ENCODE peak calls at places on chromosome 1, in eight cellular contexts. C is IMR-90; V is substantia nigra; R is AG10803; B is stimulated activated CD8-positive, alpha-beta memory T cell treated with anti-CD3 and anti-CD28 coated beads, Interleukin-2, amount 100 ng/mL, for 1 hour; D is M059J; T is NCI-H2171 treated with DMSO at 0.1 percent for 48 hours; G is hypothalamus. E is an unnamed sample.

GRCh38 chr1:79124756-79125155 is 118.2 kb upstream of the ADGRL4 start:
- DNase-seq in C (peak), V (no peak), R (no peak), B (no peak), D (peak), T (no peak), G (no peak), E (no peak)

GRCh38 chr1:184362876-184363275 is 24.0 kb upstream of the C1orf21 start:
- DNase-seq in C (peak), V (no peak), R (peak), B (no peak), D (peak), T (no peak), G (no peak), E (no peak)

GRCh38 chr1:158145173-158145719 is 35.4 kb upstream of the CD1D start:
- DNase-seq in C (peak), V (peak), R (peak), B (no peak), D (peak), T (no peak), G (peak), E (no peak)

GRCh38 chr1:6268431-6268830 is 7.5 kb upstream of the GPR153 start:
- DNase-seq in C (no peak), V (no peak), R (no peak), B (no peak), D (no peak), T (no peak), G (no peak), E (no peak)

GRCh38 chr1:54559771-54560231 is 11.8 kb downstream of the ACOT11 start:
- DNase-seq in C (no peak), V (no peak), R (no peak), B (no peak), D (no peak), T (peak), G (peak), E (no peak)

GRCh38 chr1:197909346-197909745 is 6.9 kb downstream of the C1orf53 start:
- DNase-seq in C (no peak), V (no peak), R (no peak), B (no peak), D (no peak), T (no peak), G (no peak), E (no peak)

GRCh38 chr1:2525896-2526823 is at the start of gene PANK4:
- DNase-seq in C (peak), V (peak), R (peak), B (peak), D (peak), T (peak), G (peak), E (peak)

GRCh38 chr1:231781887-231782286 is 155.3 kb downstream of the DISC1 start:
- DNase-seq in C (no peak), V (no peak), R (no peak), B (no peak), D (peak), T (no peak), G (no peak), E (no peak)

GRCh38 chr1:6770727-6771567 is 14.3 kb upstream of the CAMTA1 start:
- DNase-seq in C (peak), V (no peak), R (peak), B (no peak), D (peak), T (no peak), G (no peak), E (no peak)

GRCh38 chr1:68516066-68516465 is 19.2 kb upstream of the DEPDC1 start:
- DNase-seq in C (no peak), V (no peak), R (no peak), B (no peak), D (no peak), T (no peak), G (no peak), E (no peak)

GRCh38 chr1:10048601-10049000 is 15.8 kb downstream of the UBE4B start:
- DNase-seq in C (no peak), V (no peak), R (no peak), B (no peak), D (no peak), T (no peak), G (no peak), E (no peak)

GRCh38 chr1:65615859-65616258 is 176.8 kb upstream of the PDE4B start:
- DNase-seq in C (peak), V (no peak), R (no peak), B (no peak), D (no peak), T (no peak), G (no peak), E (no peak)

GRCh38 chr1:4655674-4656532 is 1.5 kb downstream of the AJAP1 start:
- DNase-seq in C (no peak), V (peak), R (peak), B (no peak), D (peak), T (peak), G (peak), E (no peak)

GRCh38 chr1:231357831-231358354 is 19.8 kb downstream of the SPRTN start:
- DNase-seq in C (peak), V (no peak), R (peak), B (no peak), D (peak), T (peak), G (no peak), E (peak)

GRCh38 chr1:198018529-198018928 is 101.4 kb downstream of the LHX9 start:
- DNase-seq in C (peak), V (no peak), R (peak), B (no peak), D (peak), T (peak), G (no peak), E (no peak)

GRCh38 chr1:150259758-150260669 is 2.4 kb downstream of the CA14 start:
- DNase-seq in C (no peak), V (no peak), R (no peak), B (no peak), D (peak), T (peak), G (no peak), E (peak)

GRCh38 chr1:226618380-226618779 is 69.8 kb downstream of the STUM start:
- DNase-seq in C (no peak), V (no peak), R (no peak), B (no peak), D (no peak), T (no peak), G (no peak), E (no peak)

GRCh38 chr1:9376430-9376829 is 83.7 kb downstream of the SPSB1 start:
- DNase-seq in C (no peak), V (no peak), R (no peak), B (no peak), D (peak), T (no peak), G (no peak), E (no peak)

GRCh38 chr1:172637522-172637921 is 21.4 kb upstream of the FASLG start:
- DNase-seq in C (peak), V (no peak), R (peak), B (no peak), D (peak), T (no peak), G (no peak), E (no peak)

GRCh38 chr1:154193821-154194220 is 1.9 kb upstream of the TPM3 start:
- DNase-seq in C (no peak), V (no peak), R (peak), B (no peak), D (peak), T (peak), G (no peak), E (no peak)

GRCh38 chr1:31937300-31938183 is 626 bp downstream of the PTP4A2 start:
- DNase-seq in C (peak), V (peak), R (peak), B (peak), D (peak), T (peak), G (peak), E (no peak)

GRCh38 chr1:42942444-42942843 is 16.2 kb downstream of the SLC2A1 start:
- DNase-seq in C (no peak), V (no peak), R (no peak), B (no peak), D (no peak), T (no peak), G (no peak), E (no peak)

GRCh38 chr1:180282401-180282800 is 52.3 kb downstream of the LHX4 start:
- DNase-seq in C (no peak), V (no peak), R (no peak), B (no peak), D (no peak), T (peak), G (no peak), E (no peak)

GRCh38 chr1:39623053-39623452 is 16.4 kb downstream of the HEYL start:
- DNase-seq in C (no peak), V (peak), R (no peak), B (no peak), D (no peak), T (no peak), G (peak), E (no peak)

GRCh38 chr1:151444791-151445177 is 14.5 kb downstream of the POGZ start:
- DNase-seq in C (no peak), V (no peak), R (no peak), B (no peak), D (no peak), T (no peak), G (no peak), E (no peak)

GRCh38 chr1:115112496-115113375 is 23.4 kb upstream of the TSPAN2 start:
- DNase-seq in C (no peak), V (peak), R (no peak), B (peak), D (no peak), T (peak), G (peak), E (no peak)

GRCh38 chr1:201226859-201227488 is 36.4 kb downstream of the IGFN1 start:
- DNase-seq in C (no peak), V (no peak), R (no peak), B (no peak), D (no peak), T (no peak), G (no peak), E (no peak)

GRCh38 chr1:37932759-37933158 is 14.1 kb downstream of the INPP5B start:
- DNase-seq in C (peak), V (no peak), R (peak), B (no peak), D (peak), T (no peak), G (no peak), E (no peak)

GRCh38 chr1:205783904-205784303 is 8.6 kb upstream of the RAB29 start:
- DNase-seq in C (peak), V (no peak), R (no peak), B (no peak), D (peak), T (no peak), G (no peak), E (no peak)

GRCh38 chr1:94927405-94928175 is 680 bp upstream of the CNN3 start:
- DNase-seq in C (peak), V (peak), R (peak), B (no peak), D (peak), T (no peak), G (no peak), E (no peak)

GRCh38 chr1:229402993-229403392 is 30.9 kb downstream of the ACTA1 start:
- DNase-seq in C (no peak), V (no peak), R (no peak), B (no peak), D (no peak), T (no peak), G (no peak), E (no peak)

GRCh38 chr1:200282497-200283122 is 127.2 kb downstream of the ZNF281 start:
- DNase-seq in C (no peak), V (no peak), R (no peak), B (no peak), D (no peak), T (no peak), G (no peak), E (no peak)

GRCh38 chr1:229249854-229250644 is 20.9 kb upstream of the RAB4A start:
- DNase-seq in C (no peak), V (no peak), R (no peak), B (no peak), D (no peak), T (no peak), G (no peak), E (no peak)